ENCODE peak calls at places on chromosomes 6 and 20, in eight cellular contexts. I is ELF-1, H is renal cortical epithelial cell, S is adrenal gland, C is AG04450, G is HFFc6, K is NCI-H2081, J is pancreas. P is an unnamed sample.

GRCh38 chr20:2402271-2402980 is 21.7 kb downstream of the TGM6 start:
- DNase-seq in I (no peak), H (peak), S (peak), C (no peak), G (peak), K (no peak), J (no peak), P (peak)

GRCh38 chr6:10719386-10720228 is 3.3 kb upstream of the TMEM14C start:
- DNase-seq in I (no peak), H (peak), S (no peak), C (no peak), G (no peak), K (peak), J (no peak), P (no peak)

GRCh38 chr6:140485740-140486467 is 1111.5 kb upstream of the CITED2 start:
- DNase-seq in I (no peak), H (peak), S (peak), C (peak), G (peak), K (no peak), J (no peak), P (no peak)

GRCh38 chr6:37061157-37061804 is 55.8 kb downstream of the FGD2 start:
- DNase-seq in I (no peak), H (peak), S (peak), C (no peak), G (no peak), K (no peak), J (peak), P (no peak)

GRCh38 chr6:91304506-91304905 is 717.6 kb upstream of the MAP3K7 start:
- DNase-seq in I (no peak), H (peak), S (no peak), C (no peak), G (no peak), K (no peak), J (no peak), P (no peak)

GRCh38 chr6:136113736-136114173 is 136.4 kb downstream of the MTFR2 start:
- DNase-seq in I (peak), H (peak), S (peak), C (peak), G (peak), K (peak), J (peak), P (peak)

GRCh38 chr6:2026133-2026532 is 219.3 kb downstream of the GMDS start:
- DNase-seq in I (no peak), H (peak), S (no peak), C (no peak), G (no peak), K (no peak), J (no peak), P (no peak)

GRCh38 chr6:54987906-54988305 is 141.3 kb downstream of the FAM83B start:
- DNase-seq in I (no peak), H (no peak), S (no peak), C (no peak), G (no peak), K (no peak), J (no peak), P (no peak)

GRCh38 chr6:84728602-84729001 is 35.8 kb downstream of the TBX18 start:
- DNase-seq in I (no peak), H (peak), S (no peak), C (no peak), G (peak), K (peak), J (no peak), P (peak)

GRCh38 chr20:37375227-37375626 is 29.3 kb downstream of the SRC start:
- DNase-seq in I (no peak), H (no peak), S (no peak), C (no peak), G (no peak), K (no peak), J (no peak), P (no peak)

GRCh38 chr20:39518649-39519048 is 556.5 kb downstream of the DHX35 start:
- DNase-seq in I (no peak), H (no peak), S (no peak), C (no peak), G (no peak), K (no peak), J (no peak), P (no peak)

GRCh38 chr6:55047433-55048044 is 126.8 kb upstream of the HCRTR2 start:
- DNase-seq in I (no peak), H (no peak), S (no peak), C (no peak), G (no peak), K (peak), J (no peak), P (no peak)

GRCh38 chr20:2756056-2756611 is 44.3 kb downstream of the CPXM1 start:
- DNase-seq in I (peak), H (peak), S (no peak), C (peak), G (no peak), K (no peak), J (no peak), P (peak)

GRCh38 chr6:87074051-87074711 is 20.7 kb downstream of the CGA start:
- DNase-seq in I (no peak), H (peak), S (no peak), C (no peak), G (no peak), K (no peak), J (no peak), P (no peak)

GRCh38 chr20:58545565-58546195 is 30.5 kb upstream of the APCDD1L start:
- DNase-seq in I (no peak), H (no peak), S (no peak), C (no peak), G (no peak), K (no peak), J (no peak), P (no peak)

GRCh38 chr6:11732036-11732545 is 46.5 kb downstream of the ADTRP start:
- DNase-seq in I (no peak), H (no peak), S (peak), C (no peak), G (no peak), K (no peak), J (no peak), P (no peak)

GRCh38 chr20:49885558-49886332 is 29.6 kb downstream of the SPATA2 start:
- DNase-seq in I (peak), H (no peak), S (no peak), C (no peak), G (no peak), K (no peak), J (no peak), P (peak)